ENCODE peak calls at places on chromosomes 4 and X, in seven cellular contexts. O is NCI-H1417; L is right atrium auricular region; X is HTR-8/SVneo; H is CD4-positive, alpha-beta T cell; Q is AG08396; T is Kasumi-1. K is an unnamed sample.

GRCh38 chr4:6609415-6610079 is 30.9 kb upstream of the MRFAP1 start:
- DNase-seq in O (no peak), L (no peak), X (no peak), H (no peak), Q (no peak), T (no peak), K (no peak)

GRCh38 chr4:41814565-41814964 is 66.0 kb upstream of the PHOX2B start:
- DNase-seq in O (no peak), L (no peak), X (no peak), H (no peak), Q (no peak), T (no peak), K (no peak)

GRCh38 chrX:1222511-1223252 is 10.2 kb upstream of the CRLF2 start:
- DNase-seq in O (no peak), L (no peak), X (peak), H (no peak), Q (no peak), T (no peak), K (no peak)

GRCh38 chr4:4559596-4559995 is 17.7 kb upstream of the STX18 start:
- DNase-seq in O (no peak), L (no peak), X (no peak), H (no peak), Q (peak), T (no peak), K (no peak)

GRCh38 chr4:90443231-90443630 is 316.0 kb downstream of the CCSER1 start:
- DNase-seq in O (no peak), L (no peak), X (no peak), H (no peak), Q (no peak), T (no peak), K (no peak)

GRCh38 chr4:101014417-101014816 is 332.9 kb downstream of the PPP3CA start:
- DNase-seq in O (no peak), L (no peak), X (no peak), H (no peak), Q (no peak), T (no peak), K (peak)

GRCh38 chr4:118086334-118086733 is 52.0 kb downstream of the NDST3 start:
- DNase-seq in O (no peak), L (no peak), X (peak), H (no peak), Q (peak), T (no peak), K (no peak)

GRCh38 chrX:123422875-123423274 is 238.8 kb downstream of the GRIA3 start:
- DNase-seq in O (no peak), L (no peak), X (no peak), H (no peak), Q (peak), T (peak), K (no peak)

GRCh38 chr4:187469627-187470026 is 525.9 kb upstream of the ZFP42 start:
- DNase-seq in O (no peak), L (no peak), X (no peak), H (no peak), Q (peak), T (no peak), K (no peak)

GRCh38 chrX:133561251-133561650 is 146.0 kb upstream of the GPC4 start:
- DNase-seq in O (no peak), L (no peak), X (no peak), H (no peak), Q (no peak), T (no peak), K (no peak)

GRCh38 chrX:22220941-22221340 is 51.8 kb upstream of the CBLL2 start:
- DNase-seq in O (no peak), L (no peak), X (peak), H (no peak), Q (peak), T (no peak), K (no peak)

GRCh38 chr4:34280131-34280530 is 1964.2 kb downstream of the ARAP2 start:
- DNase-seq in O (no peak), L (no peak), X (no peak), H (no peak), Q (no peak), T (no peak), K (no peak)

GRCh38 chr4:184385705-184386141 is 88.6 kb downstream of the IRF2 start:
- DNase-seq in O (no peak), L (no peak), X (no peak), H (no peak), Q (no peak), T (peak), K (no peak)

K was measured in GM13976.